ENCODE peak calls at places on chromosomes 3 and 15, in six cellular contexts. U is NCI-H774, Q is suprapubic skin, E is ELR, G is GM12891, M is iris pigment epithelial cell. C is an unnamed sample.

GRCh38 chr3:30826381-30827061 is 67.9 kb downstream of the GADL1 start:
- DNase-seq in E (peak; percentile 3), U (no peak), Q (no peak), G (no peak), M (peak; percentile 3), C (no peak)

GRCh38 chr15:82139823-82140268 is 94.0 kb upstream of the MEX3B start:
- DNase-seq in G (no peak), E (peak; percentile 81), U (peak; percentile 25), Q (no peak), M (peak; percentile 65), C (peak; percentile 20)

GRCh38 chr15:59372352-59373211 is at the start of gene MYO1E:
- DNase-seq in E (peak; percentile 97), U (peak; percentile 85), M (peak; percentile 98), G (peak; percentile 43), Q (peak; percentile 93), C (peak; percentile 73)

GRCh38 chr15:42575188-42576039 is at the start of gene STARD9:
- DNase-seq in G (peak; percentile 93), U (peak; percentile 96), E (peak; percentile 98), M (peak; percentile 99), Q (peak; percentile 98), C (peak; percentile 89)

GRCh38 chr3:197749315-197749600 is 425 bp upstream of the FYTTD1 start:
- DNase-seq in G (peak; percentile 37), E (peak; percentile 77), M (peak; percentile 61), Q (no peak), U (peak; percentile 63), C (no peak)

GRCh38 chr3:177330771-177331170 is 133.5 kb upstream of the TBL1XR1 start:
- DNase-seq in M (no peak), E (no peak), G (no peak), Q (no peak), U (peak; percentile 80), C (no peak)

GRCh38 chr3:72446406-72447058 is 401.7 kb downstream of the SHQ1 start:
- DNase-seq in Q (peak; percentile 84), U (no peak), M (peak; percentile 30), G (no peak), E (peak; percentile 41), C (no peak)

GRCh38 chr15:40927497-40928346 is 1.4 kb upstream of the DLL4 start:
- DNase-seq in U (no peak), M (no peak), E (no peak), G (no peak), Q (no peak), C (no peak)

GRCh38 chr3:123782488-123782887 is 101.6 kb downstream of the MYLK start:
- DNase-seq in U (no peak), M (no peak), G (no peak), E (no peak), Q (no peak), C (no peak)

GRCh38 chr15:34640661-34641060 is 57.2 kb upstream of the GOLGA8B start:
- DNase-seq in U (no peak), G (no peak), M (no peak), E (no peak), Q (no peak), C (no peak)

GRCh38 chr3:8621141-8621540 is 23.5 kb downstream of the SSUH2 start:
- DNase-seq in E (no peak), Q (peak; percentile 76), U (no peak), G (no peak), M (no peak), C (no peak)

GRCh38 chr15:93330862-93331544 is 242.0 kb upstream of the RGMA start:
- DNase-seq in E (no peak), M (no peak), Q (no peak), U (no peak), G (no peak), C (no peak)

GRCh38 chr3:138327831-138328230 is 1.8 kb downstream of the NME9 start:
- DNase-seq in M (peak; percentile 30), E (peak; percentile 57), Q (no peak), G (no peak), U (no peak), C (no peak)

GRCh38 chr3:15010664-15011063 is 54.5 kb downstream of the MRPS25 start:
- DNase-seq in G (no peak), U (no peak), Q (no peak), M (peak; percentile 17), E (no peak), C (no peak)

GRCh38 chr15:56149071-56149470 is 94.6 kb downstream of the RFX7 start:
- DNase-seq in G (no peak), M (peak; percentile 70), U (no peak), Q (no peak), E (no peak), C (no peak)

GRCh38 chr3:26505399-26505798 is 117.2 kb upstream of the LRRC3B start:
- DNase-seq in Q (no peak), M (no peak), G (no peak), E (no peak), U (no peak), C (no peak)

GRCh38 chr3:155362808-155363689 is 69.6 kb upstream of the STRIT1 start:
- DNase-seq in M (no peak), Q (no peak), E (no peak), G (no peak), U (no peak), C (no peak)

GRCh38 chr3:192887047-192887446 is 30.6 kb downstream of the MB21D2 start:
- DNase-seq in E (peak; percentile 86), U (no peak), Q (no peak), M (peak; percentile 94), G (no peak), C (no peak)

GRCh38 chr15:48695088-48695834 is 49.8 kb upstream of the FBN1 start:
- DNase-seq in G (no peak), E (peak; percentile 92), M (peak; percentile 92), Q (no peak), U (no peak), C (no peak)

GRCh38 chr15:77759896-77760592 is 127.3 kb upstream of the LINGO1 start:
- DNase-seq in M (no peak), Q (no peak), G (no peak), E (no peak), U (no peak), C (no peak)

GRCh38 chr3:23646201-23646955 is 159.4 kb upstream of the UBE2E1 start:
- DNase-seq in M (no peak), E (no peak), G (no peak), U (no peak), Q (no peak), C (no peak)

GRCh38 chr3:98188553-98188952 is 22.1 kb downstream of the OR5H15 start:
- DNase-seq in Q (no peak), U (no peak), E (peak; percentile 33), M (peak; percentile 2), G (peak; percentile 9), C (no peak)